ENCODE peak calls at places on chromosomes 12 and 14, in nine cellular contexts. R, D, I, P, F, X, T, K and H are unnamed samples.

GRCh38 chr14:24428628-24429394 is 657 bp downstream of the CBLN3 start:
- DNase-seq in R (no peak), D (no peak), I (no peak), P (no peak), F (no peak), X (no peak), T (no peak), K (no peak), H (no peak)

GRCh38 chr12:31326689-31327659 is 1.0 kb upstream of the SINHCAF start:
- DNase-seq in R (no peak), D (no peak), I (no peak), P (no peak), F (no peak), X (no peak), T (no peak), K (no peak), H (no peak)

GRCh38 chr12:24560192-24560591 is 388.7 kb downstream of the BCAT1 start:
- DNase-seq in R (no peak), D (no peak), I (no peak), P (no peak), F (no peak), X (no peak), T (no peak), K (no peak), H (no peak)

GRCh38 chr12:108614041-108614440 is 16.2 kb upstream of the TMEM119 start:
- DNase-seq in R (no peak), D (no peak), I (no peak), P (no peak), F (no peak), X (no peak), T (no peak), K (no peak), H (no peak)

GRCh38 chr14:68656452-68656851 is 136.4 kb downstream of the ZFP36L1 start:
- DNase-seq in R (peak; percentile 10), D (no peak), I (no peak), P (no peak), F (no peak), X (no peak), T (no peak), K (no peak), H (no peak)

GRCh38 chr14:104244221-104245011 is 106.0 kb downstream of the KIF26A start:
- DNase-seq in R (no peak), D (no peak), I (no peak), P (no peak), F (no peak), X (no peak), T (no peak), K (no peak), H (no peak)

GRCh38 chr12:104701756-104702155 is 245.0 kb downstream of the CHST11 start:
- DNase-seq in R (no peak), D (no peak), I (no peak), P (no peak), F (no peak), X (no peak), T (no peak), K (no peak), H (no peak)

GRCh38 chr12:79973774-79974173 is 38.9 kb upstream of the PPP1R12A start:
- DNase-seq in R (no peak), D (no peak), I (no peak), P (no peak), F (no peak), X (no peak), T (no peak), K (no peak), H (no peak)

GRCh38 chr14:53183611-53184010 is 30.5 kb upstream of the DDHD1 start:
- DNase-seq in R (no peak), D (no peak), I (no peak), P (no peak), F (peak; percentile 60), X (peak; percentile 41), T (peak; percentile 8), K (no peak), H (no peak)
- TF ChIP-seq CTCF in R (no peak), D (no peak), I (no peak), P (no peak), F (no peak), X (no peak), T (no peak), K (no peak), H (no peak)

DNA sequence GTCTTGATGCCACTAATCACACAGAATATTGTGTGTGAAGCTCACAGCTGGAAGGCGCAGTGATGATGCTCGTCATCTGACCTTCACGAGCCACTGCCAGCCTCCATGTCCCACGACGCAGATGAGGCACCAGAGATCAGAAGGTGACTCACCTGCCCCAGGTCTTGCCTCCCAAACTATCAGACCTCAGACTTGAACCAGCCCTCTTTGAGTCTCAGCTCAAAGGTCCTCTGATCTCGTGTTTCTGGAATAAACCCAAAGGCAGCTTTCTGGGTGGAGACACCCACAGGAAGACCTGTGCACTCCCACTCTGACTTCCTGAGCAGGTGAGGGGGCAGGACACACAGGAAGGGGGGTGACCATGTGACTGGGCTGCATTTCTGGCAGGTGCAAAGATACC is 19.6 kb upstream of the CHGA start:
- DNase-seq in R (no peak), D (no peak), I (no peak), P (no peak), F (no peak), X (no peak), T (no peak), K (no peak), H (no peak)
- H3K4me3 ChIP-seq in R (no peak overlapping the region), D (no peak overlapping the region), I (no peak overlapping the region), P (no peak overlapping the region), F (no peak overlapping the region), X (no peak overlapping the region), T (no peak overlapping the region), K (no peak overlapping the region), H (no peak overlapping the region)

GRCh38 chr14:45766247-45766646 is 513.2 kb upstream of the MIS18BP1 start:
- DNase-seq in R (no peak), D (no peak), I (no peak), P (no peak), F (no peak), X (no peak), T (no peak), K (no peak), H (no peak)
- TF ChIP-seq CTCF in R (no peak), D (no peak), I (no peak), P (no peak), F (no peak), X (no peak), T (no peak), K (no peak), H (no peak)

GRCh38 chr14:99484106-99484505 is 2.9 kb downstream of the CCNK start:
- DNase-seq in R (no peak), D (no peak), I (no peak), P (no peak), F (no peak), X (no peak), T (peak; percentile 62), K (no peak), H (no peak)
- H3K4me3 ChIP-seq in R (no peak overlapping the region), D (peak overlapping the region; percentile 13), I (no peak overlapping the region), P (no peak overlapping the region), F (no peak overlapping the region), X (no peak overlapping the region), T (peak overlapping the region; percentile 17), K (no peak overlapping the region), H (no peak overlapping the region)

GRCh38 chr12:124497658-124498057 is 69.8 kb downstream of the NCOR2 start:
- DNase-seq in R (peak; percentile 71), D (no peak), I (no peak), P (peak; percentile 92), F (peak; percentile 89), X (no peak), T (peak; percentile 68), K (peak; percentile 64), H (no peak)

GRCh38 chr12:124499873-124500231 is 67.6 kb downstream of the NCOR2 start:
- DNase-seq in R (no peak), D (no peak), I (no peak), P (no peak), F (no peak), X (no peak), T (no peak), K (no peak), H (no peak)

GRCh38 chr12:124498178-124498869 is 69.1 kb downstream of the NCOR2 start:
- DNase-seq in R (no peak), D (no peak), I (no peak), P (no peak), F (peak; percentile 89), X (no peak), T (no peak), K (no peak), H (no peak)

GRCh38 chr12:124500232-124501079 is 67.0 kb downstream of the NCOR2 start:
- DNase-seq in R (no peak), D (no peak), I (no peak), P (no peak), F (peak; percentile 57), X (no peak), T (peak; percentile 59), K (no peak), H (peak; percentile 29)

GRCh38 chr12:124498870-124499753 is 68.3 kb downstream of the NCOR2 start:
- DNase-seq in R (no peak), D (no peak), I (no peak), P (no peak), F (no peak), X (peak; percentile 41), T (no peak), K (no peak), H (no peak)
- TF ChIP-seq CTCF in R (no peak), D (peak; percentile 5), I (no peak), P (no peak), F (no peak), X (peak; percentile 55), T (no peak), K (no peak), H (no peak)

GRCh38 chr14:76329150-76329881 is 46.6 kb upstream of the ESRRB start:
- DNase-seq in R (no peak), D (no peak), I (no peak), P (no peak), F (no peak), X (peak; percentile 13), T (no peak), K (no peak), H (no peak)
- H3K4me3 ChIP-seq in R (no peak overlapping the region), D (no peak overlapping the region), I (no peak overlapping the region), P (no peak overlapping the region), F (no peak overlapping the region), X (no peak overlapping the region), T (no peak overlapping the region), K (no peak overlapping the region), H (no peak overlapping the region)

GRCh38 chr12:121590476-121591143 is 9.8 kb upstream of the KDM2B start:
- DNase-seq in R (no peak), D (peak; percentile 39), I (no peak), P (no peak), F (peak; percentile 44), X (no peak), T (peak; percentile 35), K (no peak), H (no peak)

GRCh38 chr12:121595520-121595919 is 14.7 kb upstream of the KDM2B start:
- DNase-seq in R (no peak), D (no peak), I (no peak), P (no peak), F (no peak), X (no peak), T (no peak), K (no peak), H (no peak)

GRCh38 chr12:121596526-121596925 is 15.7 kb upstream of the KDM2B start:
- DNase-seq in R (no peak), D (no peak), I (no peak), P (no peak), F (no peak), X (no peak), T (no peak), K (no peak), H (no peak)

GRCh38 chr12:121592323-121592722 is 11.5 kb upstream of the KDM2B start:
- DNase-seq in R (no peak), D (no peak), I (no peak), P (no peak), F (no peak), X (no peak), T (no peak), K (no peak), H (no peak)
- TF ChIP-seq CTCF in R (no peak), D (no peak), I (no peak), P (no peak), F (no peak), X (no peak), T (no peak), K (no peak), H (no peak)